ENCODE peak calls at places on chromosomes 16 and 17, in seven cellular contexts. A is AG09309; B is cardiac fibroblast; W is brain microvascular endothelial cell; H is nephron progenitor cell; I is dermis blood vessel endothelial cell; J is activated CD4-positive, alpha-beta T cell treated with anti-CD3 and anti-CD28 coated beads, Interleukin-2, amount 50 U/mL, for 48 hours. T is an unnamed sample.

GRCh38 chr17:9313346-9313745 is 262.3 kb downstream of the STX8 start:
- DNase-seq in H (no peak), A (no peak), I (no peak), W (no peak), J (no peak), B (no peak), T (no peak)

GRCh38 chr17:79778504-79779087 is 648 bp downstream of the CBX2 start:
- DNase-seq in W (no peak), H (peak), A (no peak), J (peak), B (no peak), I (no peak), T (peak)

GRCh38 chr17:59418732-59419166 is 87.3 kb downstream of the YPEL2 start:
- DNase-seq in H (no peak), A (no peak), W (no peak), J (no peak), I (no peak), B (no peak), T (no peak)

GRCh38 chr17:78806451-78806850 is 24.4 kb upstream of the CYTH1 start:
- DNase-seq in J (no peak), B (no peak), I (no peak), A (no peak), H (no peak), W (no peak), T (no peak)

GRCh38 chr17:72349508-72350472 is 229.0 kb downstream of the SOX9 start:
- DNase-seq in B (no peak), A (no peak), I (no peak), W (no peak), J (no peak), H (no peak), T (no peak)

GRCh38 chr17:65039349-65039988 is 17.1 kb downstream of the GNA13 start:
- DNase-seq in W (no peak), A (no peak), B (no peak), I (no peak), J (no peak), H (no peak), T (no peak)

GRCh38 chr17:57097832-57098421 is 12.9 kb downstream of the AKAP1 start:
- DNase-seq in A (peak), J (no peak), I (peak), B (peak), W (peak), H (no peak), T (no peak)

GRCh38 chr16:53159781-53160436 is 105.1 kb downstream of the CHD9 start:
- DNase-seq in H (peak), W (peak), I (peak), A (peak), B (peak), J (no peak), T (peak)

GRCh38 chr17:21378553-21378952 is 2.4 kb downstream of the KCNJ12 start:
- DNase-seq in W (no peak), H (no peak), I (no peak), J (no peak), A (no peak), B (no peak), T (no peak)

GRCh38 chr16:80041399-80041798 is 440.9 kb upstream of the MAF start:
- DNase-seq in J (no peak), H (no peak), W (peak), B (no peak), A (no peak), I (no peak), T (no peak)

GRCh38 chr16:67628216-67628615 is 16.7 kb upstream of the CARMIL2 start:
- DNase-seq in J (no peak), A (no peak), H (no peak), W (no peak), B (no peak), I (no peak), T (no peak)

GRCh38 chr16:57693539-57693938 is 1.1 kb upstream of the DRC7 start:
- DNase-seq in I (no peak), J (no peak), W (no peak), B (no peak), H (no peak), A (no peak), T (no peak)

GRCh38 chr16:58284021-58284420 is 10.8 kb downstream of the PRSS54 start:
- DNase-seq in A (no peak), W (no peak), H (no peak), B (no peak), J (no peak), I (no peak), T (no peak)

GRCh38 chr16:68728558-68728957 is 8.5 kb upstream of the CDH1 start:
- DNase-seq in I (no peak), A (no peak), J (no peak), H (no peak), B (no peak), W (no peak), T (no peak)

GRCh38 chr17:13947499-13947898 is 121.8 kb upstream of the COX10 start:
- DNase-seq in H (no peak), J (no peak), B (no peak), A (no peak), W (no peak), I (no peak), T (no peak)

GRCh38 chr16:1121601-1122000 is 25.6 kb upstream of the C1QTNF8 start:
- DNase-seq in H (no peak), A (no peak), B (no peak), W (no peak), I (no peak), J (no peak), T (no peak)